ENCODE peak calls at places on chromosomes 16 and 17, in five cellular contexts. One of them, this sample, is unnamed.

GRCh38 chr16:83574388-83574787 is 233.4 kb upstream of the HSBP1 start:
- DNase-seq in K562: no peak
- DNase-seq in GM12878: no peak
- DNase-seq in A549: no peak
- DNase-seq in SK-N-SH: no peak
- DNase-seq in this sample: peak; percentile 96

GRCh38 chr17:64388961-64389565 is 1.6 kb downstream of the PECAM1 start:
- DNase-seq in K562: no peak
- DNase-seq in GM12878: no peak
- DNase-seq in A549: no peak
- DNase-seq in SK-N-SH: no peak
- DNase-seq in this sample: no peak

GRCh38 chr17:64073771-64074703 is 53.6 kb upstream of the ICAM2 start:
- DNase-seq in K562: no peak
- DNase-seq in GM12878: peak; percentile 62
- DNase-seq in A549: no peak
- DNase-seq in SK-N-SH: no peak
- DNase-seq in this sample: no peak

GRCh38 chr16:3659200-3659599 is 4.7 kb downstream of the DNASE1 start:
- DNase-seq in K562: no peak
- DNase-seq in GM12878: no peak
- DNase-seq in A549: no peak
- DNase-seq in SK-N-SH: no peak
- DNase-seq in this sample: peak; percentile 5

GRCh38 chr17:77315010-77315409 is 174.2 kb downstream of the SEC14L1 start:
- DNase-seq in K562: no peak
- DNase-seq in GM12878: no peak
- DNase-seq in A549: no peak
- DNase-seq in SK-N-SH: no peak
- DNase-seq in this sample: no peak

GRCh38 chr16:74372953-74373846 is 2.9 kb upstream of the NPIPB15 start:
- DNase-seq in K562: peak; percentile 10
- DNase-seq in GM12878: no peak
- DNase-seq in A549: no peak
- DNase-seq in SK-N-SH: peak; percentile 5
- DNase-seq in this sample: no peak

GRCh38 chr16:55506083-55506482 is 2.8 kb upstream of the LPCAT2 start:
- DNase-seq in K562: no peak
- DNase-seq in GM12878: no peak
- DNase-seq in A549: no peak
- DNase-seq in SK-N-SH: no peak
- DNase-seq in this sample: no peak

GRCh38 chr16:11258553-11259287 is 2.7 kb upstream of the SOCS1 start:
- DNase-seq in K562: no peak
- DNase-seq in GM12878: peak; percentile 68
- DNase-seq in A549: no peak
- DNase-seq in SK-N-SH: peak; percentile 50
- DNase-seq in this sample: no peak

GRCh38 chr16:15644306-15644961 is 1.5 kb upstream of the MARF1 start:
- DNase-seq in K562: no peak
- DNase-seq in GM12878: no peak
- DNase-seq in A549: peak; percentile 54
- DNase-seq in SK-N-SH: peak; percentile 17
- DNase-seq in this sample: no peak

GRCh38 chr16:265711-266110 is 10.0 kb downstream of the RGS11 start:
- DNase-seq in K562: no peak
- DNase-seq in GM12878: no peak
- DNase-seq in A549: no peak
- DNase-seq in SK-N-SH: peak; percentile 23
- DNase-seq in this sample: no peak

DNA sequence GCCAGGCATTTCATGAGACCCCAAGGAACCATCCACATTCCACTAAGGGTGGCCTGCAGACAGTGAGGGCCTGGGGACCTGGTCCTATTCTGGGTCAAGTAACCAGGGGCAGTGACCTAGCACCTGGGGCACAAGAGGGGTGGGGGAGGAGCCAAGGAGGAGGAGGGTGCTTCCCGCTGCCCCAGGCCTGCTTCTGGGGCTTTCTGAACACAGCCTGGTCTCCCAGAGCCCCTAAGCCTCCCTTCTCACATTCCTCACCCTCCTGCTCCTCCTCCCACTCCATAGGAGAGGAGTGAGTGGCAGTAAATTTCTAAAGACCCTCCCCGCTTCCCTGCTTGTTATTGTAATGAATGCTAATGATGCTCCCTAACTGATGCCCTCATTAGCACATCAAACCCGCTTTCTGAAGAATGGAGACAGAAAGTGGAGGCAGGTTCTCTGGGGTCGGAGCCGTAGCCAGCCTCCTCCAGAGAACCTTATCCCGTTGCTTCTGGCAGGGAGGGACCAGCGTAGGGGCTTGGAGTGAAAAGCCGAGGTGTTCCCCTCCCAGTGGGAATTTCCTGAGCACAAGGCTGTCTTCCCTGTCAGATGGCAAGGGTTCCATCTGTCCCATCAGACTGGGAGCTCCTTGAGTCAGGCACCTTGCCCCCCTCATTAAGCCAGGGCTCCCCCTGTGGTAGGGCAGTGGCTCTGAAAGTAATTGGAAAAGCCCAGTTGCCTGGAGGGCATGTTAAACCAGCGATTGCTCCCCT is 3.7 kb upstream of the SRCIN1 start:
- DNase-seq in K562: no peak
- DNase-seq in GM12878: no peak
- DNase-seq in A549: no peak
- DNase-seq in SK-N-SH: no peak
- DNase-seq in this sample: no peak
- TF ChIP-seq CTCF in K562: no peak
- TF ChIP-seq CTCF in GM12878: no peak
- TF ChIP-seq CTCF in A549: no peak
- TF ChIP-seq CTCF in SK-N-SH: no peak
- TF ChIP-seq CTCF in this sample: no peak

GRCh38 chr17:3915642-3916012 is 638 bp downstream of the P2RX1 start:
- DNase-seq in K562: no peak
- DNase-seq in GM12878: no peak
- DNase-seq in A549: no peak
- DNase-seq in SK-N-SH: no peak
- DNase-seq in this sample: no peak
- TF ChIP-seq RCOR1 in K562: no peak
- TF ChIP-seq RCOR1 in GM12878: no peak
- TF ChIP-seq RCOR1 in A549: no peak
- TF ChIP-seq RCOR1 in SK-N-SH: no peak
- TF ChIP-seq RCOR1 in this sample: no peak

DNA sequence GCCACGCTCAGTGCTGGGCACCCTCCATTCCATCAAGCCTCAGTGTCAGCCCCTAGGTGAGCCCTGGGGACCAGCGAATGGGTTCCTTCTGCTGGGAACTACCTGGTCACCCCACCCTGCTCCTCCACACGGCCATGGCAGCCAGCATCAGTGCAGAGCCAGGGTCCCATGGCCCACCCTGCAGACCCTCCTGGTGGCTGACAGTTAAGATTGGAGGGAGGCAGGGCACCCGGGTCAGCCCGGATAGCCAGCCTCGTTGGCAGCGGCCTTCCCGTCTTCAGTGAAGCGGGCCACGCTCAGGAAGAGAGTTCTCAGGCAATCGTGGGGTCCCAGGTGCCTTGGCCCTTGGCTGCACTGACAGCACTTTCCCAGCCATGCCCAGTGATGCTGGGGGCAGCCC is 37.1 kb upstream of the ACSF3 start:
- DNase-seq in K562: no peak
- DNase-seq in GM12878: no peak
- DNase-seq in A549: no peak
- DNase-seq in SK-N-SH: no peak
- DNase-seq in this sample: no peak
- TF ChIP-seq CTCF in K562: no peak
- TF ChIP-seq CTCF in GM12878: no peak
- TF ChIP-seq CTCF in A549: no peak
- TF ChIP-seq CTCF in SK-N-SH: no peak
- TF ChIP-seq CTCF in this sample: no peak

DNA sequence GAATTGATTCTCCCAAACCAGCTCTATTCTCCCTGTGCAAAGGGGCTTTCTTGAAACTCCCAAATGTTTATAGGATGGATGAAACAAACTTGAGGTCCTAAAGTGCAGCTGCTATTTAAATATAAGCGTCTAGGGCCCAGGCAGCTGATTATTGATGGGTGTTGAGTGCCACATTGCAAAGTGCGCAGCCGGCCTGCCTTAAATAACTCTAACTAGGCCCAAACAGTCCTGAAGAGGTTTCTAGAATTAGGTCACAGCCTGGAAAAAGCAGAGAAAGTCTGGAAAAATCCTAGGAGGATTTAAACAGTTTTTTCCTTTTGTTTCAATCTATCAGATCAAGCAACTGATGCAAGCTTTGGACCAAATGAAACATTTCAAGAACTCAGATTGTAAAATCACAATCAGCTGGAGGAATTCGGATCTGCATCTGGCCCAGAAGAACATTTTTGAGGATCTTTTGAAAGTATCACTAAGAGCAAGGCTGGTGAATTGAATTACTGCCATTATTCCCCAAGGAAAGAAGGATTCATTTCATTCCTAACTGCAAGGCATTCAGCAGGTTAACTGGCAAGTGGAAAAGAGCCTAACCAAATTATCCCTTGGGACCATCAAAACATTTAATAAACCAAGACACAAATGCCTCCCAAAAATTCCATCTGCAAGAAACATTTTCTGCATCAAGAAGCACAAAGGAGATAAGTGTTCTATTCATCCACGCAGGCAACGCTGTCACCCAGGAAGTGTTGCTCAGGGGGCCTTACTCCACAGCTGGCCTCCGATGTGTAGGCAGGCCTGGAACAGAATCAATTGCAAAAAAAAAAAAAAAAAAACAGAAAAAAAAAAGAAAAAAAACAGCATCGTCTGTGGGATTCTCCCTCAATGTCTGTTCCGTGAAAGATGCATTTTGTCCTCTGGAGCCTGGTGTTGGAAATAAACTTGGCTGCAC is 46.1 kb downstream of the IRX3 start:
- DNase-seq in K562: no peak
- DNase-seq in GM12878: no peak
- DNase-seq in A549: no peak
- DNase-seq in SK-N-SH: no peak
- DNase-seq in this sample: no peak
- TF ChIP-seq RCOR1 in K562: no peak
- TF ChIP-seq RCOR1 in GM12878: no peak
- TF ChIP-seq RCOR1 in A549: no peak
- TF ChIP-seq RCOR1 in SK-N-SH: no peak
- TF ChIP-seq RCOR1 in this sample: no peak

DNA sequence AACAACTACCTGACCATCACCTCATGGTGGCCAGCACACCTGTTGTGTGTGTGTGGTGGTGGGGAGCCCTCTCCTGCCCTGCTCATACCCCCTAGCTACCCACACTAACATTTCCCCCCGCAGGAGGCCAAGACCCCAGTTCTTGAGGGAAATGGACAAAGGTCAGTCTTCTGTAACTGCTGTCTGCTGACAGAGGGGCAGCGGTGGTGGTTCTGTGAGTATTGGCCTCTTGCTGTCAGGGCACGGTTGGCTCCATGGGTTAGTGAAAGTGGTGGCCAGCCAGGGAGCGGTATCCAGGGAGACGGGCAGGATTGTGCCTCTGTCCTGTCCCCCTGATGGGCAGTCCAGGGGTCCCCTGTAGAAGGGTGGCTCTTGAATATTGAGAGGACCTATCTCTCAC is 26.2 kb downstream of the ZNF778 start:
- DNase-seq in K562: no peak
- DNase-seq in GM12878: no peak
- DNase-seq in A549: no peak
- DNase-seq in SK-N-SH: no peak
- DNase-seq in this sample: no peak
- TF ChIP-seq CTCF in K562: no peak
- TF ChIP-seq CTCF in GM12878: no peak
- TF ChIP-seq CTCF in A549: no peak
- TF ChIP-seq CTCF in SK-N-SH: no peak
- TF ChIP-seq CTCF in this sample: no peak

GRCh38 chr16:67542464-67542863 is 13.8 kb downstream of the RIPOR1 start:
- DNase-seq in K562: peak; percentile 90
- DNase-seq in GM12878: no peak
- DNase-seq in A549: peak; percentile 83
- DNase-seq in SK-N-SH: peak; percentile 85
- DNase-seq in this sample: peak; percentile 66
- TF ChIP-seq RCOR1 in K562: no peak
- TF ChIP-seq RCOR1 in GM12878: no peak
- TF ChIP-seq RCOR1 in A549: no peak
- TF ChIP-seq RCOR1 in SK-N-SH: no peak
- TF ChIP-seq RCOR1 in this sample: no peak

GRCh38 chr17:48908047-48908843 is at the start of gene UBE2Z:
- DNase-seq in K562: peak; percentile 95
- DNase-seq in GM12878: peak; percentile 89
- DNase-seq in A549: peak; percentile 99
- DNase-seq in SK-N-SH: peak; percentile 100
- DNase-seq in this sample: peak; percentile 95
- TF ChIP-seq CTCF in K562: peak; percentile 51
- TF ChIP-seq CTCF in GM12878: no peak
- TF ChIP-seq CTCF in A549: peak; percentile 31
- TF ChIP-seq CTCF in SK-N-SH: no peak
- TF ChIP-seq CTCF in this sample: peak; percentile 19

This sample was measured in IMR-90.